ENCODE peak calls at places on chromosomes 3 and 15, in nine cellular contexts. R is WTC11, A is fibroblast of the aortic adventitia, K is GM23338, S is Caco-2, H is neural progenitor cell, W is heart left ventricle, Y is brain microvascular endothelial cell, N is fibroblast of villous mesenchyme. Z is an unnamed sample.
A peak's percentile ranks its signal among the peaks of the same experiment; 100 is the strongest.

GRCh38 chr15:69462030-69462492 is 9.4 kb downstream of the RPLP1 start:
- DNase-seq in K (no peak), Y (no peak), N (no peak), H (no peak), W (peak; percentile 43), A (no peak), S (no peak), R (no peak), Z (no peak)

GRCh38 chr3:160210799-160211221 is 14.4 kb upstream of the C3orf80 start:
- DNase-seq in Y (peak; percentile 68), N (peak; percentile 74), K (peak; percentile 55), R (no peak), S (no peak), A (peak; percentile 82), W (no peak), H (no peak), Z (peak; percentile 65)

GRCh38 chr15:50077655-50078054 is 41.4 kb downstream of the ATP8B4 start:
- DNase-seq in K (no peak), R (no peak), H (peak; percentile 34), Y (no peak), A (no peak), W (no peak), N (no peak), S (no peak), Z (no peak)

GRCh38 chr3:195069501-195070251 is 201.3 kb downstream of the XXYLT1 start:
- DNase-seq in W (peak; percentile 16), S (peak; percentile 35), N (no peak), K (no peak), H (no peak), Y (no peak), R (no peak), A (no peak), Z (no peak)

GRCh38 chr3:19645093-19645492 is 288.9 kb downstream of the EFHB start:
- DNase-seq in Y (no peak), H (no peak), A (no peak), R (no peak), K (no peak), S (no peak), W (no peak), N (no peak), Z (no peak)

GRCh38 chr15:84605225-84605882 is 4.5 kb downstream of the ZSCAN2 start:
- DNase-seq in N (no peak), K (no peak), A (no peak), R (no peak), S (no peak), W (no peak), H (no peak), Y (no peak), Z (no peak)

GRCh38 chr3:115187149-115187757 is 40.2 kb upstream of the ZBTB20 start:
- DNase-seq in W (no peak), N (no peak), K (no peak), H (no peak), A (no peak), Y (no peak), R (no peak), S (no peak), Z (no peak)

GRCh38 chr3:148023994-148024393 is 614.8 kb downstream of the ZIC1 start:
- DNase-seq in W (no peak), H (no peak), R (no peak), N (peak; percentile 38), S (no peak), A (peak; percentile 93), Y (peak; percentile 93), K (no peak), Z (peak; percentile 82)

GRCh38 chr3:114299421-114299820 is 5.6 kb downstream of the TIGIT start:
- DNase-seq in H (peak; percentile 52), W (no peak), R (peak; percentile 40), K (peak; percentile 51), S (peak; percentile 61), N (no peak), Y (peak; percentile 12), A (no peak), Z (no peak)

GRCh38 chr3:10555263-10555662 is 49.9 kb upstream of the ATP2B2 start:
- DNase-seq in R (no peak), Y (no peak), H (peak; percentile 48), S (no peak), N (no peak), W (peak; percentile 5), A (no peak), K (no peak), Z (no peak)

GRCh38 chr3:183230826-183231225 is 22.2 kb upstream of the B3GNT5 start:
- DNase-seq in S (no peak), A (no peak), N (no peak), Y (no peak), W (no peak), K (no peak), R (no peak), H (no peak), Z (no peak)

GRCh38 chr3:42264399-42265058 is 1.5 kb downstream of the CCK start:
- DNase-seq in Y (peak; percentile 37), A (peak; percentile 40), N (no peak), R (peak; percentile 70), S (peak; percentile 73), W (no peak), K (peak; percentile 82), H (no peak), Z (peak; percentile 9)

GRCh38 chr15:48777645-48778337 is 33.1 kb downstream of the CEP152 start:
- DNase-seq in W (no peak), S (no peak), Y (no peak), K (no peak), N (peak; percentile 14), R (no peak), A (peak; percentile 31), H (no peak), Z (no peak)

DNA sequence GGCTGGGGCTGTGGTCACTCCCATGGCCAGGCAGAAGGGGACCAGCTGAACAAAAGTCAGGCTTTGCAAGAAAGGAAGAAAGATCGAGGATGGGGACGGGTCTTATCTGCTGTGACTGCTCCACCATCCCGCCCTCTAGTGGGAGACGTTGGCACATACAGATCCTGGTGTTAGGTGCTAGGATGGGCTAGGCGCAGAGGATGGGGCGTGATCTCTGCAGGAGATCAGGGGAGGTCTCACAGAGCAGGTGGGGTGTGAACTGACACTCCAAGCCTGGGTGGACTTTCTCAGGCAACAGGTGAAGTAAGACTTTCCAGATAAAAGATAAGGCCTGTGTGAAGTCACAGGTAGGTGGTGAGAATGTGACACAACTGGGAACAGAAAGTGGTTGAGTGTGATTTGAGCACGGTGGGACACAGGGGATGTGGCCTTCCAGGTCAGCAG is 141.9 kb upstream of the SMAD3 start:
- DNase-seq in A (no peak), W (no peak), S (no peak), K (peak; percentile 88), Y (no peak), N (no peak), H (peak; percentile 72), R (peak; percentile 82), Z (no peak)
- TF ChIP-seq CTCF in A (peak; percentile 45), W (peak; percentile 3), S (peak; percentile 52), K (peak; percentile 94), Y (peak; percentile 78), N (peak; percentile 64), H (peak; percentile 76), R (peak; percentile 53), Z (peak; percentile 40)

DNA sequence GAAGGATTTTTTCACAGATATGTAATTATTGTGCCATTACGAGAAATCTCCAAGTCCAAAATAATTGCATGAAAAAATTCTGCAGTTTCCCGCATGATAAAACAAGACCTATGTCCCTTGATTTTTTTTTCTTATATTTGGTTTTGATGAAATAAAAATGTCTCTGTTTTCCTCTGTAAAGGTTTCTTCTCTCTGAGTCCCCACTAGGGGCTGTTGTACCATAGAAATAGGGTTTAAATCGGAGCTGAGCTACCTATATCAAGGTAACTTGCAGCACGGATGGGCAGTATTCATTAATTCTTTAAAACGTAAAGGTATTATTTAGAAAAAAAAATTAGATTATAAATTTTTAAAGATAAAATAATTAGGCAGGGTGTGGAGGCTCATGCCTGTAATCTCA is 66.6 kb upstream of the IGF1R start:
- DNase-seq in A (no peak), W (no peak), R (no peak), K (peak; percentile 72), Y (no peak), N (no peak), S (no peak), H (no peak), Z (no peak)
- TF ChIP-seq CTCF in A (no peak), W (no peak), R (no peak), K (peak; percentile 41), Y (peak; percentile 9), N (no peak), S (peak; percentile 49), H (peak; percentile 47), Z (no peak)

GRCh38 chr3:101156787-101157345 is 163.5 kb downstream of the IMPG2 start:
- DNase-seq in N (no peak), H (no peak), R (no peak), S (no peak), A (no peak), W (no peak), Y (no peak), K (no peak), Z (no peak)

GRCh38 chr3:101151286-101151901 is 158.2 kb upstream of the ABI3BP start:
- DNase-seq in R (no peak), H (no peak), S (no peak), W (no peak), N (peak; percentile 61), K (no peak), Y (no peak), A (peak; percentile 40), Z (peak; percentile 29)

GRCh38 chr3:101150504-101150903 is 157.3 kb upstream of the ABI3BP start:
- DNase-seq in R (no peak), S (no peak), N (no peak), H (no peak), W (no peak), K (no peak), A (no peak), Y (no peak), Z (no peak)

GRCh38 chr3:101155828-101156227 is 162.6 kb upstream of the ABI3BP start:
- DNase-seq in H (no peak), K (no peak), A (peak; percentile 54), Y (no peak), S (no peak), N (no peak), R (no peak), W (peak; percentile 50), Z (no peak)

DNA sequence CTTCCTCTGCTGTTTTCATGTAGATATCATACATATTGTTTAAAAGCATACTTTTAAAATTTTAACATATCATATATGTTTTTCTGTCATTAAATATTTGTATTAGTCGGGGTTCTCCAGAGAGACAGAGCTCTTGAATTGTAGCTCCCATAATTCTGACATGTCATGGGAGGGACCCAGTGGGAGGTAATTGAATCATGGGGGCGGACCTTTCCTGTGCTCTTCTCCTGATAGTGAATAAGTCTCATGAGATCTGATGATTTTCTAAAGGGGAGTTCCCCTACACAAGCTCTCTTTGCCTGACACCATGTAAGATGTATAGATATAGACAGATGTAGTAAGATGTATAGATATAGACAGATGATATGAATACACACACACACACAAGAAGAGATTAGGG is 161.2 kb upstream of the ABI3BP start:
- DNase-seq in W (no peak), H (no peak), K (no peak), Y (no peak), S (no peak), R (no peak), N (no peak), A (no peak), Z (no peak)
- TF ChIP-seq CTCF in W (no peak), H (no peak), K (no peak), Y (no peak), S (no peak), R (no peak), N (no peak), A (no peak), Z (no peak)

DNA sequence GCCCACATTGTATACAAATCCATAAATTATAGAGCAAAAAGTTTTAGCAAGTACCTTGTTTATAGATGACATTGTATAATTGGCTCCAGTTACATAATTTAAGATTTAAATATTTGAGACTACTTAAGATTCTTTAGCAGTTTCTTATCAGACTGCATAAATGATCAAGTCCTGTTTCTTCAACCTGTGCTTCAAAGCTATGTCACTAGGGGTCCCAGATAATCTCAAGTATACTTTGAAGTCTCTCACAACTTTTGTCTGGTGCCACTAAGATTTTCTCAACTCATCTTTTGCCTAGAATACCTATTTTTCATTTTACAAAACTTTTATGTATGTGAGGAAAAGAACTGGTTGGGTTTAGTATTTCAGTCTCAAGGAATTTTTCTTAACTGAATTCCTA is 205.5 kb downstream of the STAG1 start:
- DNase-seq in W (no peak), A (peak; percentile 14), K (peak; percentile 37), Y (no peak), S (no peak), H (no peak), R (no peak), N (peak; percentile 8), Z (peak; percentile 5)
- TF ChIP-seq CTCF in W (no peak), A (peak; percentile 19), K (no peak), Y (peak; percentile 14), S (peak; percentile 34), H (peak; percentile 30), R (no peak), N (peak; percentile 28), Z (no peak)